ENCODE peak calls at places on chromosomes 16 and 17, in nine cellular contexts. J, H, Y, F, K, C, M, Z and T are unnamed samples.

GRCh38 chr17:74453665-74454196 is 12.7 kb upstream of the CD300A start:
- DNase-seq in J (no peak), H (no peak), Y (no peak), F (no peak), K (no peak), C (no peak), M (no peak), Z (peak; percentile 97), T (no peak)

GRCh38 chr17:40542562-40543411 is 22.5 kb downstream of the CCR7 start:
- DNase-seq in J (no peak), H (peak; percentile 88), Y (no peak), F (peak; percentile 89), K (no peak), C (peak; percentile 99), M (no peak), Z (peak; percentile 24), T (peak; percentile 56)

GRCh38 chr17:7817643-7817964 is 16.4 kb upstream of the KDM6B start:
- DNase-seq in J (no peak), H (no peak), Y (no peak), F (no peak), K (no peak), C (no peak), M (no peak), Z (no peak), T (peak; percentile 69)

GRCh38 chr17:20995873-20996723 is 46.7 kb downstream of the USP22 start:
- DNase-seq in J (no peak), H (peak; percentile 60), Y (no peak), F (peak; percentile 43), K (no peak), C (no peak), M (no peak), Z (no peak), T (no peak)

GRCh38 chr17:76458580-76459490 is 5.9 kb upstream of the UBE2O start:
- DNase-seq in J (no peak), H (no peak), Y (peak; percentile 45), F (no peak), K (no peak), C (peak; percentile 73), M (no peak), Z (peak; percentile 95), T (no peak)

GRCh38 chr17:82943751-82944150 is 103.9 kb upstream of the ZNF750 start:
- DNase-seq in J (peak; percentile 17), H (no peak), Y (no peak), F (peak; percentile 6), K (no peak), C (no peak), M (no peak), Z (no peak), T (peak; percentile 41)

GRCh38 chr17:64348666-64349065 is 42.0 kb downstream of the PECAM1 start:
- DNase-seq in J (no peak), H (peak; percentile 45), Y (no peak), F (no peak), K (no peak), C (no peak), M (no peak), Z (no peak), T (no peak)

GRCh38 chr16:23362460-23363317 is 60.6 kb downstream of the SCNN1B start:
- DNase-seq in J (peak; percentile 91), H (no peak), Y (no peak), F (no peak), K (no peak), C (no peak), M (no peak), Z (no peak), T (peak; percentile 58)

GRCh38 chr16:35908942-35909341 is 2449.5 kb downstream of the TP53TG3F start:
- DNase-seq in J (no peak), H (no peak), Y (no peak), F (no peak), K (no peak), C (no peak), M (no peak), Z (no peak), T (no peak)

GRCh38 chr17:2056221-2057129 is 1.6 kb downstream of the HIC1 start:
- DNase-seq in J (peak; percentile 60), H (no peak), Y (no peak), F (peak; percentile 66), K (no peak), C (peak; percentile 72), M (no peak), Z (peak; percentile 81), T (no peak)

GRCh38 chr16:2692251-2692947 is 10.1 kb downstream of the KCTD5 start:
- DNase-seq in J (no peak), H (no peak), Y (no peak), F (peak; percentile 79), K (no peak), C (no peak), M (no peak), Z (no peak), T (no peak)

GRCh38 chr17:39199673-39199985 is 454 bp upstream of the RPL19 start:
- DNase-seq in J (no peak), H (no peak), Y (no peak), F (no peak), K (no peak), C (no peak), M (no peak), Z (no peak), T (no peak)

GRCh38 chr16:76118344-76118743 is 158.9 kb upstream of the CNTNAP4 start:
- DNase-seq in J (no peak), H (no peak), Y (no peak), F (no peak), K (no peak), C (no peak), M (no peak), Z (no peak), T (no peak)

GRCh38 chr17:74163271-74163821 is 40.1 kb upstream of the RPL38 start:
- DNase-seq in J (no peak), H (peak; percentile 22), Y (no peak), F (no peak), K (no peak), C (no peak), M (no peak), Z (peak; percentile 56), T (no peak)

GRCh38 chr16:31334934-31335333 is 20.0 kb upstream of the ITGAX start:
- DNase-seq in J (no peak), H (no peak), Y (no peak), F (no peak), K (no peak), C (no peak), M (no peak), Z (no peak), T (no peak)

GRCh38 chr16:31332544-31332943 is 22.4 kb upstream of the ITGAX start:
- DNase-seq in J (no peak), H (no peak), Y (no peak), F (no peak), K (no peak), C (no peak), M (no peak), Z (no peak), T (no peak)

GRCh38 chr16:31335431-31335830 is 19.5 kb upstream of the ITGAX start:
- DNase-seq in J (no peak), H (no peak), Y (no peak), F (no peak), K (no peak), C (no peak), M (no peak), Z (no peak), T (no peak)

GRCh38 chr16:31331807-31332301 is 23.1 kb upstream of the ITGAX start:
- DNase-seq in J (no peak), H (no peak), Y (no peak), F (no peak), K (no peak), C (no peak), M (no peak), Z (no peak), T (no peak)

GRCh38 chr16:31333686-31334649 is 21.0 kb upstream of the ITGAX start:
- DNase-seq in J (no peak), H (no peak), Y (no peak), F (no peak), K (no peak), C (peak; percentile 10), M (no peak), Z (peak; percentile 61), T (no peak)
- TF ChIP-seq CTCF in J (peak; percentile 31), H (peak; percentile 21), Y (peak; percentile 45), F (peak; percentile 21), K (no peak), C (peak; percentile 16), M (peak; percentile 80), Z (peak; percentile 70), T (peak; percentile 36)

GRCh38 chr17:45149037-45149668 is 878 bp downstream of the HEXIM1 start:
- DNase-seq in J (peak; percentile 87), H (peak; percentile 94), Y (peak; percentile 78), F (peak; percentile 95), K (no peak), C (peak; percentile 81), M (no peak), Z (peak; percentile 92), T (peak; percentile 97)
- TF ChIP-seq CTCF in J (peak; percentile 85), H (peak; percentile 93), Y (peak; percentile 76), F (peak; percentile 85), K (peak; percentile 75), C (peak; percentile 79), M (peak; percentile 94), Z (peak; percentile 81), T (peak; percentile 89)

GRCh38 chr16:1379863-1380174 is 28.1 kb downstream of the GNPTG start:
- DNase-seq in J (no peak), H (no peak), Y (no peak), F (no peak), K (no peak), C (no peak), M (no peak), Z (peak; percentile 81), T (no peak)
- TF ChIP-seq CTCF in J (no peak), H (no peak), Y (no peak), F (no peak), K (no peak), C (no peak), M (no peak), Z (peak; percentile 34), T (no peak)

GRCh38 chr16:85704900-85705846 is 16.4 kb upstream of the GINS2 start:
- DNase-seq in J (no peak), H (no peak), Y (no peak), F (no peak), K (no peak), C (no peak), M (no peak), Z (no peak), T (no peak)
- TF ChIP-seq CTCF in J (no peak), H (no peak), Y (no peak), F (no peak), K (no peak), C (no peak), M (no peak), Z (peak; percentile 10), T (no peak)

DNA sequence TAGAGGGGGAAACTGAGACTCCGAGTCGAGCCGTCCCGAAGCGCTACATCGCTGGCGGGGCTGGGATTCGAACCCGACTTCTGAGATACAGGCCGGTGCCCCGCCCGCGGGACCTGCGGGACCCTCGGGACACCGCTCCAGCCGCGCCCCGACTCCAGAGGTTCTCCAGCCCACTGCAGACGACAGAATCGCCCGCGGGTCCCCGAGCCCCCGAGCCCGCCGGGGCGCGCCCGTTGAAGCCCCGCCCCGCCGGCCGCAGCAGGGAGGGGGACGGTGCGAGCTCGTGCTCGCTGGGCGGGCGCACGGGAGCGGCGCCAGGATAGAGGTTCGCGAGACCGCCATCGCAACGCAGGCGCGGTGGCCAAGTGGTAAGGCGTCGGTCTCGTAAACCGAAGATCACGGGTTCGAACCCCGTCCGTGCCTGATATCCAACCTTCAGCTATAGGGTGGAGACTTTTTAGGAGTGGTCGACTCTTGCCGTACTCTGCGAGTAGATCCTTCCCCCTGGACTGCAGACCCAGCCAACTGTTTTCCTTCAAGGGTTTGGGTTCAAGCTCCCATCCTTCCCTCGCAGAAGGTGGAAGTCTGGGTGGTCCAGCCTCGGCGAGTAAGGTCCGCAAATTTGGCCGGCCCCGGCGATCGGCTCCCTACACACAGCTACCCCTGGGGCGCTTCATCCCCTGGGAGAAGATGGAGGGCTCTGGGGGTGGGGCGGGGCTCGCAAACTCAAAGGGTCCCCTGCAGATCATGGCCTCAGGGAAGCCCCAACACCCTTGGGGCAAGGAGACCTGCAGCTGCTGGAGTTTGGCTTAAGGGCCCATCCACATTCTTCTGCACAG is 214.6 kb downstream of the MRTFB start:
- DNase-seq in J (peak; percentile 92), H (peak; percentile 95), Y (peak; percentile 97), F (peak; percentile 95), K (peak; percentile 75), C (peak; percentile 96), M (peak; percentile 87), Z (peak; percentile 94), T (no peak)
- TF ChIP-seq CTCF in J (no peak), H (no peak), Y (no peak), F (no peak), K (no peak), C (no peak), M (no peak), Z (no peak), T (no peak)